ENCODE peak calls at places on chromosomes 1 and 21, in eight cellular contexts. R is pancreas, A is neural crest cell, W is A549, T is kidney tubule cell, K is amygdala, G is C1 segment of cervical spinal cord, V is cardiac fibroblast. Y is an unnamed sample.

GRCh38 chr1:12486401-12487005 is 131.5 kb downstream of the DHRS3 start:
- DNase-seq in G (no peak), R (no peak), A (no peak), K (no peak), V (peak), T (peak), W (peak), Y (no peak)

GRCh38 chr1:170881268-170882265 is 53.8 kb upstream of the MROH9 start:
- DNase-seq in K (no peak), T (peak), A (no peak), R (no peak), W (no peak), G (no peak), V (peak), Y (no peak)

GRCh38 chr1:205486258-205486657 is 18.2 kb upstream of the CDK18 start:
- DNase-seq in G (no peak), A (no peak), W (no peak), T (no peak), R (no peak), V (no peak), K (no peak), Y (no peak)

GRCh38 chr1:15908597-15908996 is 61.1 kb downstream of the SPEN start:
- DNase-seq in A (no peak), G (no peak), R (no peak), T (no peak), V (no peak), W (no peak), K (no peak), Y (no peak)

GRCh38 chr1:16151200-16151708 is 4.6 kb downstream of the EPHA2 start:
- DNase-seq in T (peak), R (no peak), G (no peak), K (no peak), V (peak), A (no peak), W (no peak), Y (no peak)

GRCh38 chr1:187038789-187039188 is 210.0 kb downstream of the PLA2G4A start:
- DNase-seq in R (no peak), T (peak), W (no peak), K (no peak), A (no peak), V (peak), G (no peak), Y (no peak)

GRCh38 chr1:7538849-7539771 is 232.0 kb upstream of the VAMP3 start:
- DNase-seq in A (no peak), T (no peak), W (no peak), V (no peak), K (no peak), R (no peak), G (no peak), Y (peak)

GRCh38 chr1:145806844-145807243 is 17.1 kb downstream of the RNF115 start:
- DNase-seq in A (no peak), V (no peak), W (no peak), G (no peak), T (no peak), R (no peak), K (no peak), Y (no peak)

GRCh38 chr1:109474697-109475096 is 8.4 kb downstream of the SYPL2 start:
- DNase-seq in A (no peak), W (no peak), G (no peak), V (no peak), K (no peak), R (no peak), T (no peak), Y (peak)

GRCh38 chr1:186887198-186887597 is 58.4 kb downstream of the PLA2G4A start:
- DNase-seq in R (no peak), G (no peak), V (no peak), A (no peak), W (no peak), K (no peak), T (no peak), Y (no peak)

GRCh38 chr21:45970674-45971486 is 10.7 kb upstream of the COL6A1 start:
- DNase-seq in A (peak), W (peak), G (no peak), T (peak), V (peak), R (no peak), K (peak), Y (no peak)

GRCh38 chr1:64340361-64340760 is 129.6 kb upstream of the CACHD1 start:
- DNase-seq in R (no peak), V (no peak), W (no peak), K (no peak), T (no peak), G (no peak), A (no peak), Y (no peak)

GRCh38 chr1:10795305-10796021 is 983 bp downstream of the CASZ1 start:
- DNase-seq in K (no peak), V (no peak), A (no peak), W (no peak), T (peak), R (no peak), G (no peak), Y (peak)

GRCh38 chr1:111030590-111030989 is 66.9 kb upstream of the LRIF1 start:
- DNase-seq in K (no peak), R (peak), T (peak), G (no peak), A (peak), V (peak), W (peak), Y (no peak)

GRCh38 chr1:53367503-53368313 is 39.8 kb upstream of the LRP8 start:
- DNase-seq in G (no peak), W (no peak), R (no peak), V (no peak), T (no peak), K (no peak), A (no peak), Y (peak)

GRCh38 chr1:36268981-36269380 is 37.2 kb upstream of the SH3D21 start:
- DNase-seq in R (no peak), K (no peak), A (no peak), W (no peak), V (no peak), G (no peak), T (no peak), Y (no peak)

GRCh38 chr1:224510880-224511645 is 76.5 kb upstream of the WDR26 start:
- DNase-seq in W (no peak), R (no peak), A (no peak), K (no peak), T (no peak), G (no peak), V (peak), Y (no peak)

GRCh38 chr1:156961709-156962108 is 41.3 kb downstream of the LRRC71 start:
- DNase-seq in V (no peak), W (peak), A (no peak), T (no peak), G (no peak), R (no peak), K (no peak), Y (no peak)

GRCh38 chr21:38669186-38669585 is 136.5 kb upstream of the ETS2 start:
- DNase-seq in R (no peak), W (peak), T (peak), K (no peak), G (no peak), V (peak), A (no peak), Y (no peak)

GRCh38 chr1:231272173-231272572 is 31.2 kb downstream of the GNPAT start:
- DNase-seq in G (no peak), A (no peak), V (peak), R (no peak), T (no peak), K (no peak), W (no peak), Y (no peak)

GRCh38 chr1:228092342-228093049 is 10.0 kb downstream of the ARF1 start:
- DNase-seq in K (no peak), V (no peak), R (no peak), G (no peak), T (no peak), W (no peak), A (no peak), Y (no peak)

GRCh38 chr1:84327830-84328229 is 26.3 kb downstream of the SAMD13 start:
- DNase-seq in A (no peak), W (no peak), K (no peak), T (no peak), R (no peak), V (no peak), G (no peak), Y (no peak)

GRCh38 chr1:65467536-65467935 is 47.1 kb downstream of the LEPR start:
- DNase-seq in R (peak), V (peak), W (no peak), G (no peak), A (peak), T (peak), K (no peak), Y (no peak)

GRCh38 chr1:162285149-162285561 is 91.5 kb downstream of the SPATA46 start:
- DNase-seq in G (no peak), A (no peak), W (no peak), R (peak), T (peak), K (no peak), V (no peak), Y (peak)

GRCh38 chr1:167420510-167420909 is 97.8 kb downstream of the CD247 start:
- DNase-seq in T (no peak), A (no peak), K (no peak), V (peak), G (no peak), W (no peak), R (no peak), Y (no peak)

GRCh38 chr1:33275200-33275599 is 18.9 kb downstream of the ZNF362 start:
- DNase-seq in W (no peak), K (no peak), T (no peak), R (no peak), G (no peak), V (no peak), A (no peak), Y (no peak)

GRCh38 chr1:230752407-230752806 is 5.2 kb downstream of the CAPN9 start:
- DNase-seq in A (no peak), V (no peak), G (peak), W (no peak), R (no peak), T (no peak), K (peak), Y (no peak)

GRCh38 chr1:220121791-220122530 is 28.0 kb downstream of the IARS2 start:
- DNase-seq in V (no peak), R (peak), K (no peak), W (no peak), A (no peak), G (no peak), T (no peak), Y (no peak)

GRCh38 chr21:33866851-33867250 is 48.8 kb downstream of the ATP5PO start:
- DNase-seq in T (peak), A (no peak), G (no peak), K (no peak), V (no peak), W (no peak), R (no peak), Y (no peak)

GRCh38 chr1:169363046-169363756 is 4.4 kb downstream of the NME7 start:
- DNase-seq in G (no peak), K (no peak), W (no peak), T (peak), R (no peak), V (peak), A (no peak), Y (no peak)

GRCh38 chr1:2276803-2277580 is 48.9 kb downstream of the SKI start:
- DNase-seq in V (peak), K (no peak), G (no peak), R (no peak), W (no peak), T (no peak), A (no peak), Y (peak)

GRCh38 chr1:12179111-12179519 is 12.3 kb downstream of the TNFRSF1B start:
- DNase-seq in W (no peak), G (no peak), V (peak), R (no peak), K (no peak), A (no peak), T (peak), Y (no peak)

GRCh38 chr1:46220808-46221207 is 17.7 kb downstream of the LURAP1 start:
- DNase-seq in T (no peak), G (no peak), V (no peak), K (no peak), A (no peak), W (no peak), R (no peak), Y (no peak)

GRCh38 chr1:37851271-37851670 is 8.1 kb downstream of the MTF1 start:
- DNase-seq in A (no peak), W (no peak), K (no peak), V (no peak), R (no peak), G (no peak), T (no peak), Y (no peak)

Y was measured in right lobe of liver.